ENCODE peak calls at places on chromosomes 2 and 18, in nine cellular contexts. Z, G, M, Q, T, S, D, I and L are unnamed samples.

GRCh38 chr2:174072857-174073256 is 107.7 kb upstream of the SP3 start:
- DNase-seq in D (no peak), Q (no peak), I (no peak), G (no peak), T (no peak), Z (no peak), M (no peak), S (no peak), L (no peak)

GRCh38 chr2:137952586-137953129 is 11.6 kb upstream of the HNMT start:
- DNase-seq in Z (no peak), M (no peak), S (no peak), Q (no peak), I (no peak), D (no peak), T (no peak), G (no peak), L (no peak)

GRCh38 chr2:217622205-217622621 is 380.6 kb downstream of the TNS1 start:
- DNase-seq in M (no peak), T (no peak), Z (no peak), Q (no peak), S (no peak), D (peak; percentile 81), G (peak; percentile 22), I (no peak), L (no peak)

GRCh38 chr2:128752691-128753263 is 434.1 kb upstream of the HS6ST1 start:
- DNase-seq in D (no peak), T (no peak), Z (no peak), I (no peak), M (no peak), Q (no peak), G (no peak), S (no peak), L (no peak)

GRCh38 chr2:171365232-171365631 is 68.6 kb downstream of the METTL8 start:
- DNase-seq in T (no peak), S (no peak), M (no peak), Z (no peak), D (no peak), G (peak; percentile 34), Q (no peak), I (no peak), L (no peak)

GRCh38 chr2:168346725-168347477 is 99.5 kb upstream of the STK39 start:
- DNase-seq in Z (peak; percentile 69), I (no peak), Q (peak; percentile 53), S (peak; percentile 73), D (peak; percentile 86), T (peak; percentile 23), M (peak; percentile 68), G (peak; percentile 74), L (no peak)

GRCh38 chr2:60530660-60531276 is 22.7 kb downstream of the BCL11A start:
- DNase-seq in D (no peak), Q (no peak), I (no peak), T (peak; percentile 46), M (no peak), S (peak; percentile 69), Z (no peak), G (peak; percentile 90), L (no peak)

GRCh38 chr18:79523738-79524180 is 128.0 kb downstream of the NFATC1 start:
- DNase-seq in Q (peak; percentile 68), S (no peak), T (no peak), I (no peak), G (peak; percentile 55), D (no peak), M (no peak), Z (peak; percentile 82), L (peak; percentile 48)

GRCh38 chr2:202317080-202317859 is 51.7 kb downstream of the NOP58 start:
- DNase-seq in G (peak; percentile 75), Q (no peak), I (no peak), M (peak; percentile 68), D (no peak), S (peak; percentile 74), T (peak; percentile 31), Z (no peak), L (peak; percentile 72)

GRCh38 chr18:41767960-41768359 is 187.1 kb upstream of the PIK3C3 start:
- DNase-seq in T (no peak), S (no peak), D (peak; percentile 29), G (no peak), M (no peak), I (no peak), Z (no peak), Q (no peak), L (no peak)

GRCh38 chr2:169360984-169361705 is 1.2 kb downstream of the LRP2 start:
- DNase-seq in M (no peak), I (no peak), Q (no peak), G (no peak), S (no peak), T (no peak), D (peak; percentile 93), Z (no peak), L (no peak)

GRCh38 chr2:32009479-32010256 is 1.1 kb downstream of the MEMO1 start:
- DNase-seq in D (peak; percentile 64), T (peak; percentile 46), S (peak; percentile 80), I (no peak), G (peak; percentile 42), Z (peak; percentile 39), Q (peak; percentile 22), M (peak; percentile 73), L (peak; percentile 84)

DNA sequence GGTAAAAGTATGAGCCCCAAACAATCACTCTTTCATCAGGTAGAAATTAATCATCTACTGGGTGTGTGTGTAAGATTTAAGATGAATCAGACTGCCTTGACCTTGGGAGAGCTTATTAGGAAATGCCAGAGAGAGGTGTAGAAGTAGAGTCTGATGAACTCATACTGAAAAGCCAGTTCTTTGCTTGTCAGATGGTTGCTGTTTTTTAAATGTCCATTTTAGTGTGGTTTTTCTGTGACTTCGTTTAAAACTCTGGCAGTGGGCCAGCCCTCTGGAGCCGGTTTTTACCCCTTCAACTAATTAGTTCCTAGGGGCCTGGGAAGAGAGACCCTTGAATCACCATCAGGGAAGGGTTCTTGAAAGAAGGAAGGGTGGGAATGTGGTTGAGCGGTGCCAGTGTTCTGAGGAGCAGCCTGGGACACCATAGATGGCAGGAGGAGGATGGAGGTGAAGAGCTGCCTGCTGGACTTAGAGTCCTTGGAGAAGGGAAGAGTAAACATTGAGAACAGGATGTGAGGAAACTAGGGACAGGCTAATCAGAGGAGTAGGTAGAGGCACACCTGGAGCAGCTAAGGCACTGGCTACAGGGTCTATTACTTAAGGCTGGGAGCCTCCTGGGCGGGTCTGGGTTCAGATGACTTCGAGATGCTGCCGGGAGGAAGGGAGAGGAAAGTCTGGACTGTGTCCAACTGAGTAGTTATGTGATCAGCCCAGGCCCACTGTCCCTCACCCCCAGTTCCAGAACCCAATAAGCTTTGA is 66.1 kb downstream of the LRRFIP1 start:
- DNase-seq in S (no peak), M (no peak), Q (no peak), I (no peak), D (no peak), T (no peak), G (peak; percentile 43), Z (peak; percentile 40), L (no peak)
- H3K4me1 ChIP-seq in S (peaks cover 16% of the 10 kb centered on the region), M (no peaks in the 10 kb centered on the region), Q (peaks cover 77% of the 10 kb centered on the region), I (peaks cover 53% of the 10 kb centered on the region), D (peaks cover 6% of the 10 kb centered on the region), T (peaks cover 74% of the 10 kb centered on the region), G (peaks cover 81% of the 10 kb centered on the region), Z (peaks cover 76% of the 10 kb centered on the region), L (peaks cover 8% of the 10 kb centered on the region)

GRCh38 chr2:70897977-70898226 is 37.8 kb upstream of the ATP6V1B1 start:
- DNase-seq in M (no peak), G (no peak), D (no peak), T (no peak), Q (no peak), I (no peak), Z (no peak), S (no peak), L (no peak)

GRCh38 chr2:70895249-70895648 is 40.5 kb upstream of the ATP6V1B1 start:
- DNase-seq in S (no peak), M (no peak), T (no peak), Q (no peak), G (no peak), I (no peak), Z (no peak), D (no peak), L (no peak)

GRCh38 chr2:70895998-70896764 is 39.5 kb upstream of the ATP6V1B1 start:
- DNase-seq in D (no peak), I (no peak), M (no peak), T (no peak), G (no peak), Q (no peak), Z (no peak), S (no peak), L (no peak)

GRCh38 chr2:70897203-70897976 is 38.3 kb upstream of the ATP6V1B1 start:
- DNase-seq in S (no peak), T (no peak), G (no peak), I (no peak), M (no peak), Z (no peak), Q (no peak), D (no peak), L (peak; percentile 28)

DNA sequence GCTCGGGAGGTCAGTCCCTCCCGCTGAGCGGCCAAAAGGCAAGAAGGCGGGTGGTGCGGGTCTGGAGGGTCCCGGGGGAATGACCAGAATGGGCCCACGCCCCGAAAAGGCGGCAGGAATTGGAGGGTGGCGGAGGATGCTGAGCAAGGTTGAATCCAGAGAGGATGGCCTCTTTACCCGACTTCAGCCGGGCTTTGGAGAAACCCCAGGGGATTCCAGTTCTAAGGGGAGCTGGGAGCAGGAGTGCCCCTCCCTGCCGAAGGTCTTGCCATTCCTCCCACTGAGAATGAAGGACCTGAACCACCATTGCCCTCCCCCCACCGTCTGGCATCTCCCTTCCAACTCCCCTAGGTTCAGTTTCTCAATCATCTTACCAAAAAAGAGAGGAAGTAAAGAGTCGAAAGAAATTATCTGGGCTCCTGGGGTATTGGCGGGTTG is 38.9 kb upstream of the ATP6V1B1 start:
- DNase-seq in I (no peak), S (no peak), M (no peak), T (no peak), Z (no peak), Q (no peak), G (no peak), D (no peak), L (no peak)
- H3K27me3 ChIP-seq in I (peaks cover 62% of the 10 kb centered on the region), S (no peaks in the 10 kb centered on the region), M (no peaks in the 10 kb centered on the region), T (peaks cover 97% of the 10 kb centered on the region), Z (peaks cover 16% of the 10 kb centered on the region), Q (peaks cover 46% of the 10 kb centered on the region), G (peaks cover 100% of the 10 kb centered on the region), D (peaks cover 100% of the 10 kb centered on the region), L (no peaks in the 10 kb centered on the region)

GRCh38 chr2:101064505-101064867 is 62.4 kb downstream of the RPL31 start:
- DNase-seq in T (no peak), D (no peak), Q (no peak), G (no peak), Z (no peak), M (no peak), I (no peak), S (no peak), L (no peak)
- H3K27ac ChIP-seq in T (peak overlapping the region; percentile 49), D (no peak overlapping the region), Q (no peak overlapping the region), G (no peak overlapping the region), Z (no peak overlapping the region), M (no peak overlapping the region), I (peak overlapping the region; percentile 38), S (no peak overlapping the region), L (no peak overlapping the region)

DNA sequence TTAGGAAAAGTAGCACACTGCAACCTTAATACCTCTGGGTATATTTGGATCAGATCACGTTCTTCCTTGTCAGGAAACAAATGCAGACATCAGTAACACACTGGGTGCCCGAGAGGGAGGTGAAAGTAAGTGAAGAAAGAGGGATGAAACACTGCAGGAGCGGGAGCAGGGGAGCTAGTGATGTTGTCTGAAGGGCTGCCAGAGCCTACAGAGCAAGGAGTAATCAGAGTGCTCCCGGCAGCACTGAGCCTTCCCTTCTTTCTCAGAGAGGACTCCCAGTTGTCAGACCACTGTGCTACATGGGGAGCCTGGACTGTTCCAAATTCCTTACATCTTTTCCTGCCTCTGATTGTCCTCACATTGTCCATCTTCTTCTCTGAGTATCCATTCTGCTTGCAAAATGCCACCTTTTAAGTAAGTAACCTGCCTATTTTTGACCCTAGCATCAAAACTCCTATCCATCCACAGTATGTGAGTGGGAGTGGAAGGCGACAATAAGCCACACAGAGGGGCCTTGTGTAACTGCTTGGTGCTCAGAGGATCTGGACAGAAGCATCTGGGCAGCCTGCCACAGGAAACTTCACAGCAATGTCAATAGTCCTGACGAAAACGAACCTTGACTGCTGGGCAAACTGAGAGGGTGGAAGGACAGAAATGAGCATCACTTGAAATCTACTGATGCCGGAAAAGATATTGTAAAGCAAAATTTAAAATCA is 10.8 kb upstream of the NAB1 start:
- DNase-seq in D (no peak), G (no peak), Q (no peak), S (peak; percentile 85), Z (no peak), M (peak; percentile 74), I (no peak), T (peak; percentile 54), L (no peak)
- H3K4me1 ChIP-seq in D (no peaks in the 10 kb centered on the region), G (peaks cover 14% of the 10 kb centered on the region), Q (no peaks in the 10 kb centered on the region), S (peaks cover 9% of the 10 kb centered on the region), Z (no peaks in the 10 kb centered on the region), M (no peaks in the 10 kb centered on the region), I (peaks cover 23% of the 10 kb centered on the region), T (peaks cover 14% of the 10 kb centered on the region), L (peaks cover 7% of the 10 kb centered on the region)